ENCODE peak calls at places on chromosomes 6 and 20, in seven cellular contexts. X is IMR-90, T is sigmoid colon, F is GM04504, S is mammary epithelial cell, L is T follicular helper cell, J is NCI-H748 treated with DMSO at 0.1 percent for 48 hours. V is an unnamed sample.

GRCh38 chr6:105798057-105798456 is 288.1 kb upstream of the PRDM1 start:
- DNase-seq in X (peak), T (peak), F (peak), S (no peak), L (no peak), J (no peak), V (no peak)

GRCh38 chr20:33667245-33668086 is 723 bp downstream of the ACTL10 start:
- DNase-seq in X (peak), T (peak), F (no peak), S (peak), L (peak), J (peak), V (peak)

GRCh38 chr20:8094845-8095244 is 37.2 kb upstream of the PLCB1 start:
- DNase-seq in X (peak), T (no peak), F (peak), S (peak), L (no peak), J (no peak), V (no peak)

GRCh38 chr6:170237999-170238740 is 52.7 kb downstream of the DLL1 start:
- DNase-seq in X (no peak), T (peak), F (no peak), S (no peak), L (no peak), J (no peak), V (no peak)

GRCh38 chr6:23532227-23532626 is 593.8 kb upstream of the NRSN1 start:
- DNase-seq in X (no peak), T (no peak), F (no peak), S (peak), L (no peak), J (no peak), V (no peak)

GRCh38 chr6:149891259-149891658 is 6.7 kb downstream of the RAET1E start:
- DNase-seq in X (no peak), T (no peak), F (no peak), S (peak), L (no peak), J (no peak), V (no peak)

GRCh38 chr6:159217595-159218275 is 48.5 kb downstream of the FNDC1 start:
- DNase-seq in X (peak), T (no peak), F (no peak), S (no peak), L (no peak), J (peak), V (peak)

GRCh38 chr6:79536615-79536968 is 638 bp downstream of the LCA5 start:
- DNase-seq in X (peak), T (peak), F (no peak), S (peak), L (no peak), J (no peak), V (peak)

GRCh38 chr6:112145080-112145573 is 57.7 kb downstream of the FAM229B start:
- DNase-seq in X (no peak), T (no peak), F (no peak), S (no peak), L (no peak), J (peak), V (no peak)

GRCh38 chr6:126210398-126211075 is 129.4 kb upstream of the CENPW start:
- DNase-seq in X (peak), T (no peak), F (no peak), S (peak), L (no peak), J (no peak), V (no peak)

GRCh38 chr6:73248192-73248898 is 14.7 kb downstream of the KHDC1 start:
- DNase-seq in X (no peak), T (no peak), F (no peak), S (no peak), L (no peak), J (no peak), V (peak)

GRCh38 chr6:133289733-133290306 is 48.7 kb downstream of the EYA4 start:
- DNase-seq in X (no peak), T (no peak), F (no peak), S (no peak), L (no peak), J (no peak), V (no peak)

GRCh38 chr20:35750611-35751010 is 8.6 kb upstream of the RBM39 start:
- DNase-seq in X (no peak), T (no peak), F (no peak), S (no peak), L (no peak), J (no peak), V (no peak)

GRCh38 chr6:164927288-164928040 is 381.9 kb downstream of the C6orf118 start:
- DNase-seq in X (peak), T (peak), F (peak), S (peak), L (peak), J (peak), V (peak)

GRCh38 chr6:12546659-12546987 is 169.9 kb upstream of the PHACTR1 start:
- DNase-seq in X (no peak), T (no peak), F (no peak), S (no peak), L (no peak), J (no peak), V (no peak)

GRCh38 chr6:159038914-159039884 is 5.6 kb downstream of the TAGAP start:
- DNase-seq in X (peak), T (no peak), F (peak), S (peak), L (no peak), J (no peak), V (no peak)

GRCh38 chr6:70520575-70520974 is 46.2 kb upstream of the SDHAF4 start:
- DNase-seq in X (peak), T (no peak), F (no peak), S (no peak), L (peak), J (no peak), V (peak)

GRCh38 chr6:17091122-17091521 is 10.7 kb upstream of the STMND1 start:
- DNase-seq in X (peak), T (no peak), F (no peak), S (no peak), L (no peak), J (no peak), V (no peak)

GRCh38 chr6:150134280-150134920 is 8.4 kb upstream of the PPP1R14C start:
- DNase-seq in X (no peak), T (no peak), F (no peak), S (peak), L (no peak), J (peak), V (peak)

GRCh38 chr20:33482581-33482980 is 7.3 kb upstream of the CBFA2T2 start:
- DNase-seq in X (no peak), T (no peak), F (no peak), S (no peak), L (no peak), J (peak), V (no peak)

GRCh38 chr20:51529027-51529749 is 13.3 kb downstream of the NFATC2 start:
- DNase-seq in X (peak), T (no peak), F (peak), S (no peak), L (no peak), J (no peak), V (no peak)

GRCh38 chr6:33719326-33719987 is 8.0 kb upstream of the UQCC2 start:
- DNase-seq in X (no peak), T (no peak), F (no peak), S (no peak), L (no peak), J (no peak), V (no peak)

GRCh38 chr6:35213824-35214756 is at the start of gene SCUBE3:
- DNase-seq in X (peak), T (no peak), F (no peak), S (peak), L (no peak), J (peak), V (peak)

GRCh38 chr6:98136333-98136732 is 698.0 kb upstream of the POU3F2 start:
- DNase-seq in X (no peak), T (no peak), F (no peak), S (no peak), L (no peak), J (peak), V (no peak)

GRCh38 chr6:83294676-83295075 is 101.5 kb downstream of the RWDD2A start:
- DNase-seq in X (no peak), T (no peak), F (no peak), S (no peak), L (no peak), J (no peak), V (no peak)